ENCODE peak calls at places on chromosomes 1 and 21, in four cellular contexts. B is NCI-H345, K is left colon, W is mucosa of gallbladder. Y is an unnamed sample.

GRCh38 chr1:162671664-162672415 is 39.6 kb downstream of the DDR2 start:
- DNase-seq in B (no peak), K (no peak), W (no peak), Y (no peak)

GRCh38 chr1:232629250-232630046 is 485 bp downstream of the SIPA1L2 start:
- DNase-seq in B (peak), K (peak), W (peak), Y (peak)

GRCh38 chr1:76023669-76024407 is 50.7 kb upstream of the ST6GALNAC3 start:
- DNase-seq in B (no peak), K (no peak), W (no peak), Y (no peak)

GRCh38 chr21:14768042-14768441 is 221.9 kb upstream of the SAMSN1 start:
- DNase-seq in B (no peak), K (no peak), W (no peak), Y (no peak)

GRCh38 chr1:36673207-36673606 is 190.5 kb upstream of the CSF3R start:
- DNase-seq in B (no peak), K (no peak), W (no peak), Y (no peak)

GRCh38 chr1:116697892-116698595 is 30.5 kb upstream of the IGSF3 start:
- DNase-seq in B (no peak), K (no peak), W (no peak), Y (no peak)

GRCh38 chr1:5297199-5297877 is 642.9 kb downstream of the AJAP1 start:
- DNase-seq in B (peak), K (peak), W (peak), Y (no peak)

GRCh38 chr1:232522189-232522588 is 107.7 kb downstream of the SIPA1L2 start:
- DNase-seq in B (no peak), K (no peak), W (no peak), Y (no peak)

GRCh38 chr1:151069103-151069486 is 1.5 kb upstream of the GABPB2 start:
- DNase-seq in B (peak), K (no peak), W (no peak), Y (no peak)

GRCh38 chr1:110339427-110340206 is 440 bp downstream of the RBM15 start:
- DNase-seq in B (peak), K (peak), W (no peak), Y (no peak)

GRCh38 chr1:77540501-77541161 is 141.8 kb downstream of the ZZZ3 start:
- DNase-seq in B (no peak), K (no peak), W (no peak), Y (no peak)

GRCh38 chr1:67726224-67726623 is 41.2 kb downstream of the GADD45A start:
- DNase-seq in B (no peak), K (no peak), W (no peak), Y (no peak)

GRCh38 chr1:46820560-46821060 is 21.8 kb downstream of the CYP4B1 start:
- DNase-seq in B (no peak), K (no peak), W (no peak), Y (no peak)

GRCh38 chr1:159922499-159923202 is 2.7 kb downstream of the TAGLN2 start:
- DNase-seq in B (no peak), K (peak), W (no peak), Y (no peak)

GRCh38 chr1:50424940-50425375 is 1.7 kb upstream of the DMRTA2 start:
- DNase-seq in B (no peak), K (no peak), W (no peak), Y (no peak)

GRCh38 chr1:29186252-29186651 is 4.6 kb upstream of the SRSF4 start:
- DNase-seq in B (no peak), K (no peak), W (no peak), Y (no peak)

GRCh38 chr1:232943679-232944252 is 6.6 kb upstream of the NTPCR start:
- DNase-seq in B (no peak), K (no peak), W (no peak), Y (no peak)

GRCh38 chr1:223084466-223084865 is 58.6 kb downstream of the TLR5 start:
- DNase-seq in B (no peak), K (peak), W (no peak), Y (no peak)

GRCh38 chr21:30030416-30030815 is 90.6 kb upstream of the GRIK1 start:
- DNase-seq in B (no peak), K (no peak), W (no peak), Y (no peak)

GRCh38 chr1:40252601-40253000 is 4.9 kb downstream of the TMCO2 start:
- DNase-seq in B (no peak), K (no peak), W (no peak), Y (no peak)

GRCh38 chr1:39899611-39900538 is 1.8 kb downstream of the MYCL start:
- DNase-seq in B (no peak), K (no peak), W (no peak), Y (no peak)

GRCh38 chr1:36711480-36711879 is 228.8 kb upstream of the CSF3R start:
- DNase-seq in B (no peak), K (no peak), W (no peak), Y (no peak)

GRCh38 chr1:9538669-9539164 is 548 bp upstream of the SLC25A33 start:
- DNase-seq in B (no peak), K (peak), W (peak), Y (no peak)

GRCh38 chr21:45309069-45309521 is 21.4 kb upstream of the POFUT2 start:
- DNase-seq in B (no peak), K (peak), W (peak), Y (no peak)

GRCh38 chr1:163885510-163885909 is 563.8 kb downstream of the NUF2 start:
- DNase-seq in B (no peak), K (no peak), W (no peak), Y (no peak)

GRCh38 chr1:226984521-226985238 is 44.6 kb downstream of the COQ8A start:
- DNase-seq in B (no peak), K (no peak), W (no peak), Y (no peak)

GRCh38 chr1:32612189-32612881 is 38.0 kb downstream of the ZBTB8OS start:
- DNase-seq in B (peak), K (peak), W (peak), Y (peak)

GRCh38 chr21:33395866-33396265 is 7.3 kb upstream of the IFNGR2 start:
- DNase-seq in B (no peak), K (no peak), W (no peak), Y (no peak)

GRCh38 chr21:34695434-34695833 is 26.6 kb downstream of the CLIC6 start:
- DNase-seq in B (no peak), K (no peak), W (no peak), Y (no peak)

GRCh38 chr1:52792002-52792401 is 50.6 kb upstream of the ZYG11A start:
- DNase-seq in B (no peak), K (no peak), W (no peak), Y (no peak)

GRCh38 chr21:43864313-43864805 is 664 bp upstream of the AGPAT3 start:
- DNase-seq in B (peak), K (peak), W (peak), Y (no peak)

GRCh38 chr1:215704089-215704860 is 137.2 kb downstream of the KCTD3 start:
- DNase-seq in B (no peak), K (no peak), W (no peak), Y (no peak)

GRCh38 chr1:111471012-111471411 is 2.8 kb upstream of the C1orf162 start:
- DNase-seq in B (no peak), K (peak), W (peak), Y (no peak)